ENCODE peak calls at places on chromosomes 1 and 21, in nine cellular contexts. F, K, C, G, B, L, A, X and S are unnamed samples.

GRCh38 chr1:90768826-90769225 is 51.7 kb upstream of the BARHL2 start:
- DNase-seq in F (no peak), K (no peak), C (no peak), G (no peak), B (no peak), L (no peak), A (peak), X (peak), S (no peak)

GRCh38 chr1:211910136-211910884 is 79.7 kb upstream of the LPGAT1 start:
- DNase-seq in F (no peak), K (no peak), C (no peak), G (no peak), B (no peak), L (no peak), A (no peak), X (no peak), S (no peak)

GRCh38 chr1:9589144-9589718 is 520 bp downstream of the TMEM201 start:
- DNase-seq in F (peak), K (peak), C (peak), G (peak), B (no peak), L (peak), A (peak), X (peak), S (peak)

GRCh38 chr1:81430955-81431646 is 369.6 kb upstream of the ADGRL2 start:
- DNase-seq in F (no peak), K (no peak), C (no peak), G (peak), B (no peak), L (no peak), A (no peak), X (no peak), S (no peak)

GRCh38 chr1:217506878-217507277 is 124.0 kb downstream of the GPATCH2 start:
- DNase-seq in F (no peak), K (no peak), C (no peak), G (no peak), B (no peak), L (no peak), A (peak), X (peak), S (peak)

GRCh38 chr1:230772457-230773395 is 25.5 kb downstream of the CAPN9 start:
- DNase-seq in F (peak), K (peak), C (peak), G (peak), B (no peak), L (no peak), A (peak), X (peak), S (peak)

GRCh38 chr21:31446206-31446900 is 102.3 kb upstream of the TIAM1 start:
- DNase-seq in F (no peak), K (no peak), C (no peak), G (no peak), B (no peak), L (peak), A (no peak), X (no peak), S (no peak)

GRCh38 chr1:245858683-245859509 is 648.2 kb downstream of the SMYD3 start:
- DNase-seq in F (peak), K (no peak), C (no peak), G (no peak), B (no peak), L (no peak), A (peak), X (peak), S (peak)

GRCh38 chr1:26910343-26911160 is 3.2 kb downstream of the NR0B2 start:
- DNase-seq in F (no peak), K (no peak), C (peak), G (no peak), B (no peak), L (no peak), A (no peak), X (no peak), S (no peak)

GRCh38 chr21:38165466-38166213 is 91.2 kb upstream of the KCNJ15 start:
- DNase-seq in F (peak), K (peak), C (no peak), G (no peak), B (no peak), L (no peak), A (peak), X (no peak), S (peak)

GRCh38 chr1:47508900-47509488 is 71.2 kb downstream of the FOXD2 start:
- DNase-seq in F (no peak), K (peak), C (peak), G (peak), B (no peak), L (no peak), A (no peak), X (no peak), S (peak)

GRCh38 chr21:35342440-35342839 is 293.3 kb upstream of the RUNX1 start:
- DNase-seq in F (no peak), K (no peak), C (no peak), G (no peak), B (no peak), L (no peak), A (no peak), X (peak), S (no peak)

GRCh38 chr1:110130989-110131388 is 18.7 kb downstream of the UBL4B start:
- DNase-seq in F (no peak), K (no peak), C (no peak), G (no peak), B (no peak), L (no peak), A (no peak), X (no peak), S (no peak)

GRCh38 chr1:229371624-229372023 is 28.8 kb upstream of the CCSAP start:
- DNase-seq in F (no peak), K (no peak), C (no peak), G (no peak), B (no peak), L (no peak), A (no peak), X (peak), S (no peak)

GRCh38 chr1:229372251-229372650 is 29.4 kb upstream of the CCSAP start:
- DNase-seq in F (no peak), K (no peak), C (no peak), G (no peak), B (no peak), L (no peak), A (no peak), X (peak), S (no peak)

GRCh38 chr1:229370601-229371021 is 27.8 kb upstream of the CCSAP start:
- DNase-seq in F (no peak), K (no peak), C (no peak), G (no peak), B (no peak), L (no peak), A (no peak), X (no peak), S (no peak)

GRCh38 chr1:229374485-229374884 is 31.6 kb upstream of the CCSAP start:
- DNase-seq in F (no peak), K (no peak), C (no peak), G (no peak), B (no peak), L (no peak), A (no peak), X (no peak), S (no peak)

DNA sequence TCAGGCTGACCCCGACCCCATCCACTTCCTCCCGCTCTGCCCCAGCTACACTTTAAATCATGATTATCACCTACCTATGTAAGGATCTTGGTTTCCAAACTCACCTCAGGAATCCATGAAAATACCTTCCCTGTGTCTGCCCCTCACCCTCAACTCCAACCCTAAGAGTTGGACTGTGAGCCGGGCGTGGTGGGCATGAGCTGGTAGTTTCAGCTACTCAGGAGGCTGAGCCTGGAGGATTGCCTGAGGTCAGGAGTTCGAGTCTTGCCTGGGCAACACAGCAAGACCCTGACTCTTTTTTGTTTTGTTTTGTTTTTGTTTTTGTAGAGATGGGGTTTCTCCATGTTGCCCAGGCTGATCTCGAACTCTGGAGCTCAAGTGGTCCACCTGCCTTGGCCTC is 30.5 kb upstream of the CCSAP start:
- DNase-seq in F (no peak), K (no peak), C (no peak), G (no peak), B (no peak), L (no peak), A (no peak), X (no peak), S (no peak)
- H3K4me3 ChIP-seq in F (no peak), K (no peak), C (no peak), G (no peak), B (no peak), L (no peak), A (no peak), X (no peak), S (no peak)

DNA sequence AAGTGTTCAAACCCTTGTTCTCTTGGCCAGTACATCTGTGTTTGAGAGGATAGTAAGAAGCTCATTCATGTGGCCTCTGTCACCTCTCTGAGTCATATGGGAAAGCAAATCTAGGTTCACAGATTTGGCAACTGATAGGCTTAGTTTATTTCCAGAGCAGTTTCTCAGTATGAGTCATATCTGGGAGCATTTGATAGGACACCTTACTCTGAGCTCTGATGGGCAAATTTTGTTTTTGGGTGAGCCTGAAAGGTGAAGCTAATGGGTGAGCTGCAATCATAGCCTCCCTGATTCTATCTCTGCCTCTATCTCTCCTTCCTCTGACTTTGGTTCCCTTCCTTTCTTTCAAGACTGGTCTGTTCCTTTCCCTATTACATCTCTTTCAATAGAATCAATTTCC is 134.4 kb downstream of the S1PR1 start:
- DNase-seq in F (peak), K (peak), C (no peak), G (no peak), B (no peak), L (no peak), A (peak), X (peak), S (peak)
- H3K4me3 ChIP-seq in F (no peak), K (no peak), C (no peak), G (no peak), B (no peak), L (no peak), A (no peak), X (no peak), S (no peak)

DNA sequence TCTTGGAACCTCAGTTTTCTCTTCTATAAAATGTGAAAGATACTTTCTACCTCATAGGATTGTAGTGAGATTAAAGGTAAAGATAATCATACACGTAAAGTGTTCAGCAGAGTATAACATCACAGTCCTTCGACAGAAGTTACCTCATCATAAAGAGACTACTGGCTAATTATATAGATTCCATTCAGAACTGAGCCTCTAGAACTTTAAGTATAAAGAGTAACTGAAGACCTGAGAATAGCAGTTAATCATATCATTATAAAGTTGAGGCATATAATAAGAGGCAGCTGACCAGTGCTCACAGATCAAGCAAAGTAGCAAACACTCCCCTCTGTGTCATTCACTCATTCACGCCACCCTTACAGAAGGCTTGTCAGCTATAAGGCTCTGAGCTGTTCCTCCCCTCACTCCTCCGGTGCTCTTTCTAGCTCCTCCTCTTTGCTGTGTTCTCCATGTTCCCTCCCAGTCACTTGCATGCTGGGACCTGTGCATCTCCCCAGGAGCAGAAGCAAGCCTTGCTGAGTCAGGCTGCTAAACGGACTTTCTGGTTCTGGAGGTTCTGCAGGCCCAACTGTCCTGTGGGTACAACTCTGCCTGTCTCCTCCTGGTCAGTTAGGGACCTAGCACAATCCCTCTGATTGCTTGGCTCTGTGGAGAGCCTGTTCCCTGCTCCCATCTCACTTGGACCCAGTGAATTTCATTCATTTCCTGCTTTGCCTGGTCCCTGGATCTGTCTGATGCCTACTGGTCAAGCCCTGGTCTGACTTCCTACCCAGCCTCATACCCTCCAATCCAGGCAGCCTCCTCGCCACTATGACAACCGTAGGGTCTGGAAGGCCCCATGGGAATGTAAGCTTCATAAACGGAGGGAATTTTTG is 28.3 kb upstream of the LY9 start:
- DNase-seq in F (no peak), K (no peak), C (no peak), G (no peak), B (no peak), L (no peak), A (no peak), X (peak), S (no peak)
- H3K4me3 ChIP-seq in F (no peak), K (no peak), C (no peak), G (no peak), B (no peak), L (peak), A (no peak), X (no peak), S (no peak)

GRCh38 chr1:17620448-17620847 is 81.0 kb downstream of the ARHGEF10L start:
- DNase-seq in F (no peak), K (no peak), C (no peak), G (no peak), B (no peak), L (no peak), A (no peak), X (no peak), S (no peak)

GRCh38 chr1:17616731-17617279 is 77.3 kb downstream of the ARHGEF10L start:
- DNase-seq in F (no peak), K (no peak), C (no peak), G (no peak), B (no peak), L (no peak), A (no peak), X (peak), S (no peak)

GRCh38 chr1:17615959-17616358 is 76.5 kb downstream of the ARHGEF10L start:
- DNase-seq in F (no peak), K (no peak), C (no peak), G (no peak), B (no peak), L (no peak), A (no peak), X (no peak), S (no peak)

GRCh38 chr1:17617787-17618557 is 78.5 kb downstream of the ARHGEF10L start:
- DNase-seq in F (peak), K (peak), C (no peak), G (no peak), B (no peak), L (no peak), A (peak), X (peak), S (peak)

GRCh38 chr1:17618558-17619247 is 79.2 kb downstream of the ARHGEF10L start:
- DNase-seq in F (no peak), K (no peak), C (no peak), G (no peak), B (no peak), L (no peak), A (no peak), X (no peak), S (no peak)
- H3K4me3 ChIP-seq in F (no peak), K (peak), C (peak), G (no peak), B (no peak), L (no peak), A (no peak), X (no peak), S (no peak)

DNA sequence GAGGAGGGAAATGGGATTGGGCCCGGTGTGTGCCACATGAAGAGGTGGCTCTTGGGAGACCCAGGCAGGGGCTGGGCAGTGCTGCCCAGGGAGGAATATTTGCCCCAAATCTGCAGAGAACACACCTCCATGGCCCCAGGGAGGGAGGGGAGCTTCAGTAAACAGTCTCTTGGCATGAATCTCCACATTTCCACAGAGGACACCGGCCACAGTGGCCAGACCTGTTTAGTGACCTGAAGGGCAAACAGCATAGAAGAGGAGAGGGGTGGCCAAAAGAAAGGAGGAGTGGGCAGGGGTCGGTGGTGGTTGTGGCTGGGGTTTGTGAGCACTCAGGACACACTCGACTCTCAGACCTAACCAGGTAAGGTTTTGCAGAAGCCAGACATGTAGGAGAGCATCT is 54.0 kb upstream of the IFFO2 start:
- DNase-seq in F (no peak), K (no peak), C (no peak), G (no peak), B (no peak), L (no peak), A (no peak), X (no peak), S (no peak)
- H3K4me3 ChIP-seq in F (no peak), K (no peak), C (no peak), G (no peak), B (no peak), L (peak), A (no peak), X (no peak), S (no peak)

DNA sequence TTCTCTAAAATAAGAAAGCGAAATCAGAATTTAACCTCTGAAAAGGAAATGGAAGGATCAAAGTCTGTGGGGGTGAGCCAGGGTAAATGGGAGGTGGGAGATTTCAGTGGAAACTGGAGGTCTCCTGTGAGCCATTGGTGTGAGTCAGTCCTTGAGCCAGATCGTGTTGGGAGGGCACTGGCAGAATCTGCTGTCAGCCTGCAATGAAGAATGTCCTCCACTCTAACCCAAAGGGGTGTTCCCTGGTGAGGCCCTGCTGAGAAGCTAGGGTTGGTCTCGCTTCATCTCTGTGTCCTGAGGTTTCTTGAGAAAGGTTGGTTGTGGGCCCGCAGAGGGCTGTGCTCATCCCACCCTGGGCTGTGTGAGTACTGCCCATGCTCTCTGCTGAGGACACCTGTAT is 2.4 kb downstream of the QSOX1 start:
- DNase-seq in F (peak), K (peak), C (peak), G (no peak), B (no peak), L (no peak), A (peak), X (no peak), S (peak)
- H3K4me3 ChIP-seq in F (peak), K (peak), C (peak), G (no peak), B (no peak), L (no peak), A (peak), X (no peak), S (no peak)